ENCODE peak calls at places on chromosomes 4 and X, in five cellular contexts. One of them, this sample, is unnamed.
A peak's percentile ranks its signal among the peaks of the same experiment; 100 is the strongest.

GRCh38 chr4:141389649-141390048 is 169.0 kb downstream of the ZNF330 start:
- DNase-seq in tibial nerve: no peak
- DNase-seq in A549: no peak
- DNase-seq in K562: no peak
- DNase-seq in HCT116: no peak
- DNase-seq in this sample: no peak

GRCh38 chr4:186781032-186781917 is 57.6 kb upstream of the FAT1 start:
- DNase-seq in K562: no peak
- DNase-seq in tibial nerve: no peak
- DNase-seq in A549: peak; percentile 45
- DNase-seq in HCT116: peak; percentile 66
- DNase-seq in this sample: no peak

GRCh38 chrX:79325263-79325958 is 41.7 kb downstream of the ITM2A start:
- DNase-seq in HCT116: no peak
- DNase-seq in K562: no peak
- DNase-seq in A549: no peak
- DNase-seq in tibial nerve: no peak
- DNase-seq in this sample: no peak

GRCh38 chr4:109722357-109722756 is 7.5 kb downstream of the PLA2G12A start:
- DNase-seq in HCT116: no peak
- DNase-seq in K562: no peak
- DNase-seq in tibial nerve: no peak
- DNase-seq in A549: no peak
- DNase-seq in this sample: no peak

GRCh38 chr4:151418385-151418784 is 9.4 kb downstream of the FHIP1A start:
- DNase-seq in A549: no peak
- DNase-seq in tibial nerve: no peak
- DNase-seq in K562: no peak
- DNase-seq in HCT116: peak; percentile 53
- DNase-seq in this sample: no peak

GRCh38 chr4:138911903-138912713 is 103.5 kb upstream of the NOCT start:
- DNase-seq in K562: no peak
- DNase-seq in A549: peak; percentile 82
- DNase-seq in tibial nerve: no peak
- DNase-seq in HCT116: no peak
- DNase-seq in this sample: no peak

GRCh38 chr4:154314248-154314647 is 177.4 kb downstream of the DCHS2 start:
- DNase-seq in tibial nerve: no peak
- DNase-seq in HCT116: peak; percentile 37
- DNase-seq in K562: no peak
- DNase-seq in A549: peak; percentile 13
- DNase-seq in this sample: no peak

GRCh38 chr4:46839128-46839527 is 69.9 kb downstream of the COX7B2 start:
- DNase-seq in HCT116: no peak
- DNase-seq in K562: no peak
- DNase-seq in A549: no peak
- DNase-seq in tibial nerve: no peak
- DNase-seq in this sample: no peak

GRCh38 chrX:69229436-69229835 is 64.2 kb upstream of the PJA1 start:
- DNase-seq in A549: no peak
- DNase-seq in tibial nerve: no peak
- DNase-seq in K562: no peak
- DNase-seq in HCT116: no peak
- DNase-seq in this sample: no peak

GRCh38 chrX:46279214-46279924 is 265.9 kb downstream of the ZNF674 start:
- DNase-seq in K562: no peak
- DNase-seq in tibial nerve: no peak
- DNase-seq in A549: no peak
- DNase-seq in HCT116: no peak
- DNase-seq in this sample: peak; percentile 31

GRCh38 chr4:3145251-3145908 is 70.9 kb downstream of the HTT start:
- DNase-seq in tibial nerve: no peak
- DNase-seq in HCT116: no peak
- DNase-seq in A549: no peak
- DNase-seq in K562: no peak
- DNase-seq in this sample: peak; percentile 20

GRCh38 chr4:92334716-92335350 is 31.1 kb downstream of the GRID2 start:
- DNase-seq in HCT116: no peak
- DNase-seq in K562: no peak
- DNase-seq in A549: no peak
- DNase-seq in tibial nerve: no peak
- DNase-seq in this sample: no peak

GRCh38 chr4:64756016-64756415 is 346.8 kb upstream of the TECRL start:
- DNase-seq in tibial nerve: no peak
- DNase-seq in A549: no peak
- DNase-seq in HCT116: no peak
- DNase-seq in K562: no peak
- DNase-seq in this sample: peak; percentile 50

GRCh38 chr4:114998316-114998715 is 115.1 kb downstream of the NDST4 start:
- DNase-seq in HCT116: no peak
- DNase-seq in K562: no peak
- DNase-seq in tibial nerve: no peak
- DNase-seq in A549: no peak
- DNase-seq in this sample: no peak

GRCh38 chrX:14697453-14697852 is 168.1 kb downstream of the GLRA2 start:
- DNase-seq in K562: peak; percentile 6
- DNase-seq in A549: peak; percentile 53
- DNase-seq in tibial nerve: no peak
- DNase-seq in HCT116: peak; percentile 34
- DNase-seq in this sample: peak; percentile 40

GRCh38 chrX:16462912-16463311 is 187.0 kb upstream of the S100G start:
- DNase-seq in A549: no peak
- DNase-seq in K562: no peak
- DNase-seq in tibial nerve: no peak
- DNase-seq in HCT116: no peak
- DNase-seq in this sample: no peak

GRCh38 chr4:177450421-177451107 is 8.3 kb upstream of the AGA start:
- DNase-seq in K562: no peak
- DNase-seq in HCT116: no peak
- DNase-seq in tibial nerve: no peak
- DNase-seq in A549: no peak
- DNase-seq in this sample: peak; percentile 62

GRCh38 chr4:109414938-109415337 is 18.7 kb upstream of the SEC24B start:
- DNase-seq in tibial nerve: no peak
- DNase-seq in A549: no peak
- DNase-seq in K562: no peak
- DNase-seq in HCT116: no peak
- DNase-seq in this sample: no peak

GRCh38 chr4:74056858-74057562 is 18.5 kb upstream of the CXCL3 start:
- DNase-seq in HCT116: peak; percentile 68
- DNase-seq in tibial nerve: no peak
- DNase-seq in K562: peak; percentile 46
- DNase-seq in A549: peak; percentile 71
- DNase-seq in this sample: peak; percentile 71

GRCh38 chrX:13923845-13924244 is 105.8 kb downstream of the GEMIN8 start:
- DNase-seq in HCT116: no peak
- DNase-seq in tibial nerve: no peak
- DNase-seq in K562: no peak
- DNase-seq in A549: no peak
- DNase-seq in this sample: no peak

GRCh38 chr4:106032851-106033286 is 137.6 kb downstream of the NPNT start:
- DNase-seq in A549: peak; percentile 5
- DNase-seq in tibial nerve: no peak
- DNase-seq in HCT116: no peak
- DNase-seq in K562: no peak
- DNase-seq in this sample: no peak

GRCh38 chrX:113726898-113727297 is 857.0 kb upstream of the HTR2C start:
- DNase-seq in K562: no peak
- DNase-seq in HCT116: no peak
- DNase-seq in A549: no peak
- DNase-seq in tibial nerve: no peak
- DNase-seq in this sample: no peak

GRCh38 chr4:138492178-138492577 is 250.0 kb upstream of the SLC7A11 start:
- DNase-seq in K562: no peak
- DNase-seq in A549: no peak
- DNase-seq in HCT116: no peak
- DNase-seq in tibial nerve: no peak
- DNase-seq in this sample: peak; percentile 4

GRCh38 chr4:82984459-82984858 is 26.2 kb downstream of the LIN54 start:
- DNase-seq in HCT116: peak; percentile 15
- DNase-seq in A549: peak; percentile 77
- DNase-seq in tibial nerve: no peak
- DNase-seq in K562: peak; percentile 28
- DNase-seq in this sample: peak; percentile 42

GRCh38 chr4:144899393-144899792 is 198.6 kb downstream of the ANAPC10 start:
- DNase-seq in A549: no peak
- DNase-seq in tibial nerve: no peak
- DNase-seq in HCT116: no peak
- DNase-seq in K562: peak; percentile 9
- DNase-seq in this sample: no peak

GRCh38 chr4:7979652-7979968 is 39.9 kb upstream of the AFAP1 start:
- DNase-seq in tibial nerve: no peak
- DNase-seq in HCT116: no peak
- DNase-seq in K562: no peak
- DNase-seq in A549: no peak
- DNase-seq in this sample: no peak

GRCh38 chr4:70833701-70834100 is 6.0 kb downstream of the GRSF1 start:
- DNase-seq in K562: no peak
- DNase-seq in HCT116: no peak
- DNase-seq in tibial nerve: no peak
- DNase-seq in A549: no peak
- DNase-seq in this sample: no peak

GRCh38 chr4:173485164-173485563 is 44.9 kb downstream of the HAND2 start:
- DNase-seq in A549: no peak
- DNase-seq in K562: no peak
- DNase-seq in HCT116: no peak
- DNase-seq in tibial nerve: no peak
- DNase-seq in this sample: no peak

GRCh38 chrX:54246866-54247265 is 63.8 kb upstream of the FAM120C start:
- DNase-seq in tibial nerve: no peak
- DNase-seq in A549: no peak
- DNase-seq in HCT116: no peak
- DNase-seq in K562: no peak
- DNase-seq in this sample: no peak

GRCh38 chr4:38371391-38371851 is 292.6 kb upstream of the KLF3 start:
- DNase-seq in K562: no peak
- DNase-seq in tibial nerve: no peak
- DNase-seq in A549: no peak
- DNase-seq in HCT116: no peak
- DNase-seq in this sample: no peak

GRCh38 chrX:6644411-6644810 is 109.5 kb upstream of the VCX3A start:
- DNase-seq in HCT116: no peak
- DNase-seq in tibial nerve: no peak
- DNase-seq in A549: peak; percentile 1
- DNase-seq in K562: peak; percentile 6
- DNase-seq in this sample: peak; percentile 28

DNA sequence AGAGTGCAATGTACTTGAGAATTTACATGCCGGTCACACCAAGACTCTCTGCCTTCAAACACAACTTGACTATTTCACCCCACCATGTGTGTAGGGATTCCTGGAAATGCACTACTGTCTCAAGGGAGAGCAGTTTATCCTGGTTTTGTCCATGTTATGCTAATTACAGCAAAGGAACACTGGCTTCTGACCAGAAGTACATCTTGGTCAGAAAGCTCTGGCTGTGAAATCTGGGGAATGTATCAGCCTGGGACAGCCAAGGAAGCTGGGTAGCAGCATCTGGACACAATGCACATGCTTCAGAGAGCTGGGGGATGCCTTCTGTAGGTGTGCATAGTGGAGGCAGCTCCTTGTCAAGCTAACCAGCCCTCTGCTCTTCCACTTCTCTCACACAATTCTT is 1432.6 kb upstream of the TENM3 start:
- DNase-seq in HCT116: no peak
- DNase-seq in A549: no peak
- DNase-seq in K562: no peak
- DNase-seq in tibial nerve: no peak
- DNase-seq in this sample: no peak
- TF ChIP-seq POLR2A in HCT116: no peak
- TF ChIP-seq POLR2A in A549: no peak
- TF ChIP-seq POLR2A in K562: no peak
- TF ChIP-seq POLR2A in tibial nerve: no peak
- TF ChIP-seq POLR2A in this sample: no peak

GRCh38 chr4:40478215-40478614 is 143.1 kb downstream of the CHRNA9 start:
- DNase-seq in K562: no peak
- DNase-seq in tibial nerve: no peak
- DNase-seq in HCT116: no peak
- DNase-seq in A549: no peak
- DNase-seq in this sample: no peak

GRCh38 chr4:40479378-40479777 is 144.2 kb downstream of the CHRNA9 start:
- DNase-seq in A549: no peak
- DNase-seq in HCT116: no peak
- DNase-seq in tibial nerve: no peak
- DNase-seq in K562: no peak
- DNase-seq in this sample: no peak

GRCh38 chr4:40473578-40474388 is 138.7 kb downstream of the CHRNA9 start:
- DNase-seq in A549: peak; percentile 57
- DNase-seq in K562: no peak
- DNase-seq in HCT116: no peak
- DNase-seq in tibial nerve: no peak
- DNase-seq in this sample: no peak

GRCh38 chr4:40471923-40472322 is 136.8 kb downstream of the CHRNA9 start:
- DNase-seq in A549: no peak
- DNase-seq in HCT116: no peak
- DNase-seq in tibial nerve: no peak
- DNase-seq in K562: no peak
- DNase-seq in this sample: no peak

GRCh38 chr4:40475609-40476008 is 140.5 kb downstream of the CHRNA9 start:
- DNase-seq in A549: peak; percentile 79
- DNase-seq in tibial nerve: no peak
- DNase-seq in K562: no peak
- DNase-seq in HCT116: no peak
- DNase-seq in this sample: no peak
- TF ChIP-seq POLR2A in A549: no peak
- TF ChIP-seq POLR2A in tibial nerve: no peak
- TF ChIP-seq POLR2A in K562: no peak
- TF ChIP-seq POLR2A in HCT116: no peak
- TF ChIP-seq POLR2A in this sample: no peak

DNA sequence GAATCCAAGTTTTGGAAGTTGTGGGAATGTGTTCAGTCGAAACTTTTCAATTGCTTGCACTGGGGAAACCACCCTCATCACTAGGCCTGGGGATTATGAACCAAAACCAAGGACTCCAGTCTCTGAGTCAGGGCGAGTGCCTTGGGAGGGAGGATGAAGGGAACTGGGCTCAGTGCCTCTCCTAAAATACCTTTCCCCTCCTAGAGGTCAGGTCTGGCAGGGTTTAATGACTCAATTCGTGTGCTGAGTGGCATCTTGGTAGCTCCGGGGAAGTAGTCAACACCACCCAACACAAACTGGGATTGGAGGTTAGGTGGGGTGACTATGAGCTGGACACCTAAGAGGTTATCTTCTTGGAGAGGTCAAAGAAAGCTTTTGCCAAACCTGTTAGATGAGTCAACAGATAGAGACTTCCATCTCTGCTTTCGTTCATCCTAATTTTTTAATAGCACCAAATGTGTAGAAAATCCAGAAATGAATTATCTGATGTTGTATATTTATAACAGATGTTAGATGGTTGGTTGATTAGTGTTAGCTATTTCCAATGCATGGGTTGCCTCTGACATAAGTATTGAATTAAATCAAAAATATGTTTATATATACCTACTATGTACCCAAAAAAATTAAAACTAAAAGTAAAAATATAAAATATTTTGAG is 202.8 kb downstream of the SHROOM3 start:
- DNase-seq in A549: no peak
- DNase-seq in HCT116: peak; percentile 35
- DNase-seq in tibial nerve: no peak
- DNase-seq in K562: no peak
- DNase-seq in this sample: no peak
- TF ChIP-seq POLR2A in A549: no peak
- TF ChIP-seq POLR2A in HCT116: no peak
- TF ChIP-seq POLR2A in tibial nerve: no peak
- TF ChIP-seq POLR2A in K562: no peak
- TF ChIP-seq POLR2A in this sample: no peak

GRCh38 chrX:101925733-101926132 is 6.1 kb downstream of the ZMAT1 start:
- DNase-seq in K562: no peak
- DNase-seq in tibial nerve: no peak
- DNase-seq in A549: no peak
- DNase-seq in HCT116: no peak
- DNase-seq in this sample: no peak
- TF ChIP-seq POLR2A in K562: no peak
- TF ChIP-seq POLR2A in tibial nerve: no peak
- TF ChIP-seq POLR2A in A549: no peak
- TF ChIP-seq POLR2A in HCT116: no peak
- TF ChIP-seq POLR2A in this sample: no peak